ENCODE peak calls at places on chromosomes 3 and 15, in seven cellular contexts. One of them, this sample, is unnamed. For H3K4me1, H3K9me3 and H3K36me3, the result is how much of the 10 kb centered on the place peaks cover.

GRCh38 chr3:195908439-195909293 is at the start of gene TNK2:
- DNase-seq in Peyer's patch: peak
- DNase-seq in body of pancreas: peak
- DNase-seq in mucosa of descending colon: no peak
- DNase-seq in uterus: no peak
- DNase-seq in upper lobe of left lung: peak
- DNase-seq in fibroblast of lung: no peak
- DNase-seq in this sample: no peak

GRCh38 chr15:79283252-79284048 is 928 bp downstream of the ANKRD34C start:
- DNase-seq in Peyer's patch: no peak
- DNase-seq in body of pancreas: peak
- DNase-seq in mucosa of descending colon: peak
- DNase-seq in uterus: no peak
- DNase-seq in upper lobe of left lung: peak
- DNase-seq in fibroblast of lung: peak
- DNase-seq in this sample: peak

GRCh38 chr3:52004158-52004787 is 8.6 kb upstream of the RPL29 start:
- DNase-seq in Peyer's patch: no peak
- DNase-seq in body of pancreas: no peak
- DNase-seq in mucosa of descending colon: no peak
- DNase-seq in uterus: no peak
- DNase-seq in upper lobe of left lung: no peak
- DNase-seq in fibroblast of lung: peak
- DNase-seq in this sample: peak

GRCh38 chr3:183493296-183494045 is 62.0 kb downstream of the KLHL6 start:
- DNase-seq in Peyer's patch: peak
- DNase-seq in body of pancreas: no peak
- DNase-seq in mucosa of descending colon: no peak
- DNase-seq in uterus: no peak
- DNase-seq in upper lobe of left lung: no peak
- DNase-seq in fibroblast of lung: no peak
- DNase-seq in this sample: no peak

GRCh38 chr3:110623571-110623970 is 448.0 kb upstream of the NECTIN3 start:
- DNase-seq in Peyer's patch: no peak
- DNase-seq in body of pancreas: no peak
- DNase-seq in mucosa of descending colon: no peak
- DNase-seq in uterus: no peak
- DNase-seq in upper lobe of left lung: no peak
- DNase-seq in fibroblast of lung: no peak
- DNase-seq in this sample: no peak

GRCh38 chr3:187186801-187187421 is 10.4 kb upstream of the RTP1 start:
- DNase-seq in Peyer's patch: no peak
- DNase-seq in body of pancreas: no peak
- DNase-seq in mucosa of descending colon: no peak
- DNase-seq in uterus: peak
- DNase-seq in upper lobe of left lung: no peak
- DNase-seq in fibroblast of lung: peak
- DNase-seq in this sample: no peak

GRCh38 chr3:193743702-193744047 is 150.7 kb downstream of the OPA1 start:
- DNase-seq in Peyer's patch: no peak
- DNase-seq in body of pancreas: peak
- DNase-seq in mucosa of descending colon: peak
- DNase-seq in uterus: no peak
- DNase-seq in upper lobe of left lung: no peak
- DNase-seq in fibroblast of lung: peak
- DNase-seq in this sample: no peak

GRCh38 chr15:96352594-96353377 is 22.3 kb downstream of the NR2F2 start:
- DNase-seq in Peyer's patch: peak
- DNase-seq in body of pancreas: no peak
- DNase-seq in mucosa of descending colon: no peak
- DNase-seq in uterus: no peak
- DNase-seq in upper lobe of left lung: no peak
- DNase-seq in fibroblast of lung: peak
- DNase-seq in this sample: no peak

GRCh38 chr3:43649365-43649968 is 27.7 kb upstream of the ANO10 start:
- DNase-seq in Peyer's patch: no peak
- DNase-seq in body of pancreas: no peak
- DNase-seq in mucosa of descending colon: peak
- DNase-seq in uterus: no peak
- DNase-seq in upper lobe of left lung: no peak
- DNase-seq in fibroblast of lung: no peak
- DNase-seq in this sample: no peak

GRCh38 chr3:73727117-73727802 is 102.5 kb upstream of the PDZRN3 start:
- DNase-seq in Peyer's patch: peak
- DNase-seq in body of pancreas: peak
- DNase-seq in mucosa of descending colon: peak
- DNase-seq in uterus: peak
- DNase-seq in upper lobe of left lung: no peak
- DNase-seq in fibroblast of lung: peak
- DNase-seq in this sample: no peak

GRCh38 chr3:46187876-46188275 is 20.2 kb downstream of the CCR1 start:
- DNase-seq in Peyer's patch: no peak
- DNase-seq in body of pancreas: no peak
- DNase-seq in mucosa of descending colon: no peak
- DNase-seq in uterus: no peak
- DNase-seq in upper lobe of left lung: no peak
- DNase-seq in fibroblast of lung: peak
- DNase-seq in this sample: no peak

GRCh38 chr3:161104561-161105551 is at the start of gene B3GALNT1:
- DNase-seq in Peyer's patch: peak
- DNase-seq in body of pancreas: peak
- DNase-seq in mucosa of descending colon: peak
- DNase-seq in uterus: peak
- DNase-seq in upper lobe of left lung: peak
- DNase-seq in fibroblast of lung: peak
- DNase-seq in this sample: peak

GRCh38 chr3:25428950-25429349 is 887 bp downstream of the RARB start:
- DNase-seq in Peyer's patch: no peak
- DNase-seq in body of pancreas: no peak
- DNase-seq in mucosa of descending colon: no peak
- DNase-seq in uterus: no peak
- DNase-seq in upper lobe of left lung: no peak
- DNase-seq in fibroblast of lung: peak
- DNase-seq in this sample: no peak

GRCh38 chr15:40067921-40068624 is 29.1 kb upstream of the SRP14 start:
- DNase-seq in Peyer's patch: no peak
- DNase-seq in body of pancreas: no peak
- DNase-seq in mucosa of descending colon: no peak
- DNase-seq in uterus: no peak
- DNase-seq in upper lobe of left lung: no peak
- DNase-seq in fibroblast of lung: no peak
- DNase-seq in this sample: no peak

GRCh38 chr3:137768021-137768360 is 3.9 kb downstream of the SOX14 start:
- DNase-seq in Peyer's patch: no peak
- DNase-seq in body of pancreas: no peak
- DNase-seq in mucosa of descending colon: no peak
- DNase-seq in uterus: no peak
- DNase-seq in upper lobe of left lung: peak
- DNase-seq in fibroblast of lung: no peak
- DNase-seq in this sample: no peak

GRCh38 chr3:137765310-137766033 is 1.4 kb downstream of the SOX14 start:
- DNase-seq in Peyer's patch: no peak
- DNase-seq in body of pancreas: no peak
- DNase-seq in mucosa of descending colon: no peak
- DNase-seq in uterus: no peak
- DNase-seq in upper lobe of left lung: peak
- DNase-seq in fibroblast of lung: no peak
- DNase-seq in this sample: no peak

GRCh38 chr3:137768361-137769320 is 4.5 kb downstream of the SOX14 start:
- DNase-seq in Peyer's patch: no peak
- DNase-seq in body of pancreas: no peak
- DNase-seq in mucosa of descending colon: no peak
- DNase-seq in uterus: no peak
- DNase-seq in upper lobe of left lung: peak
- DNase-seq in fibroblast of lung: no peak
- DNase-seq in this sample: no peak

GRCh38 chr3:137766069-137766960 is 2.2 kb downstream of the SOX14 start:
- DNase-seq in Peyer's patch: no peak
- DNase-seq in body of pancreas: no peak
- DNase-seq in mucosa of descending colon: no peak
- DNase-seq in uterus: no peak
- DNase-seq in upper lobe of left lung: no peak
- DNase-seq in fibroblast of lung: no peak
- DNase-seq in this sample: no peak

DNA sequence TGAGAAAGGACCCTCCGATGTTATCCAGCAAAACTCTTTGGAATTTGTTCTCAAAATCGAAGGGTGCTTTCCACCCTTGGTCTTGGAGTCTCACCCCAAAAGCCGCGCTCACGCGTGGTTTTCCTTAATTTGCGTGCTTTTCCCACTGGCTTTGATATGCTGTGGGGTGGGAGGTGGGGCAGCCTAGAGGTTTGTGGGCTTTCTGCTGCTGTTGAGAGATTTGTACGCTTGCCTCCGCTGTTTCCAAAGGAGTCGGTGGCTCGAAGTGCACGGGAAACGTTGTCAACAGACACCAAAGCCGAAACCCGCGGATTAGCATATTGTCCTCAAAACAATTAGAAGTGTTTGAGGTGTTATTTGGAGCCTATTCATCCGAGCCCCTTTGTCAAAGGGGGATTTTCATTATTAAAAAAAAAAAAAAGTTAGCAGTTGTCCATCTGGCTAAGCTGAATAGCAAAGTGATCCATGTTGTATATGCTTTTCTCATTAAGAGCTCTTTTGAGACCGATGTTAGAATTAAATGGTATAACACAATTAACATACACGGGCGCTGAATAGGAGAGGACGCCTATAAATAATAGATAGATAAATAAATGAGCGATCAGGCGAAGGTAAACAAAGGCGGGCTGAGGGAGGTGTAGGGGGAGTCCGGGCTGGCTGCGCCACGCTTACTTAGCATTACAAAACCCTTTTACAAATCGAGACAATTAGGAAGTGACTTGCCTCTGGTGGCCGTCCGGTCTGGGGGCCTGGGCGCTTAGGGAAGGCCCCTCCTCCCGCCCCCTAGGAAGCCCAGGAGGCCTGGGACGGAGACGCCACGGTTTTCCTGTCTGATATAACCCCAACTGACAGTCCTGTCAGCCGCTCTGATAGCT is 3.3 kb downstream of the SOX14 start:
- DNase-seq in Peyer's patch: no peak
- DNase-seq in body of pancreas: no peak
- DNase-seq in mucosa of descending colon: no peak
- DNase-seq in uterus: no peak
- DNase-seq in upper lobe of left lung: no peak
- DNase-seq in fibroblast of lung: no peak
- DNase-seq in this sample: no peak
- H3K4me1 ChIP-seq in Peyer's patch: under half
- H3K4me1 ChIP-seq in body of pancreas: half or more
- H3K4me1 ChIP-seq in mucosa of descending colon: under half
- H3K4me1 ChIP-seq in uterus: under half
- H3K4me1 ChIP-seq in upper lobe of left lung: under half
- H3K4me1 ChIP-seq in fibroblast of lung: under half
- H3K4me1 ChIP-seq in this sample: under half

GRCh38 chr3:197248341-197248740 is 50.1 kb downstream of the DLG1 start:
- DNase-seq in Peyer's patch: no peak
- DNase-seq in body of pancreas: no peak
- DNase-seq in mucosa of descending colon: no peak
- DNase-seq in uterus: no peak
- DNase-seq in upper lobe of left lung: no peak
- DNase-seq in fibroblast of lung: no peak
- DNase-seq in this sample: no peak
- H3K9me3 ChIP-seq in Peyer's patch: under half
- H3K9me3 ChIP-seq in body of pancreas: under half
- H3K9me3 ChIP-seq in mucosa of descending colon: under half
- H3K9me3 ChIP-seq in uterus: under half
- H3K9me3 ChIP-seq in upper lobe of left lung: under half
- H3K9me3 ChIP-seq in fibroblast of lung: under half
- H3K9me3 ChIP-seq in this sample: under half

DNA sequence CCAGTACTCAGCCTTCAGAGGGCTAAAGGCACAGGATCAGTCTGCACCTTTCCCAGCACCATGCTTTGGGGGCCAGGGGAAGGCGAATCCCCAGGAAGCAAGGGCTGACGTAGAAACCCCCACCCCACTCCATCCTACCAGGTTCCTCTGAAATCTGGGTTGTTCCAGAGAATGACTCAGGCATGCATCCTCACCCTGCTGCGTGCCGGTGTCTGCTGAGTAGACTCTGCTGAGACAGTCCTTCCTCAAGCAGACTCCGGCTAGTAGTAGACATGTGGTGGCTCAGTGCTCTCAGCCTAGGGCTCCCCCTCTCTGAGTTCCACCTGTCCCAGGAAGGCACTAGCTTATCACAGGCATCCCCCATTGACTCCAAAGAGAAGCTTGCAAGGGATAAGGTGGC is 9.0 kb downstream of the TMEM43 start:
- DNase-seq in Peyer's patch: no peak
- DNase-seq in body of pancreas: no peak
- DNase-seq in mucosa of descending colon: no peak
- DNase-seq in uterus: no peak
- DNase-seq in upper lobe of left lung: no peak
- DNase-seq in fibroblast of lung: no peak
- DNase-seq in this sample: no peak
- H3K36me3 ChIP-seq in Peyer's patch: under half
- H3K36me3 ChIP-seq in body of pancreas: under half
- H3K36me3 ChIP-seq in mucosa of descending colon: under half
- H3K36me3 ChIP-seq in uterus: under half
- H3K36me3 ChIP-seq in upper lobe of left lung: half or more
- H3K36me3 ChIP-seq in fibroblast of lung: half or more
- H3K36me3 ChIP-seq in this sample: under half

GRCh38 chr3:171430530-171430929 is 29.7 kb downstream of the TNIK start:
- DNase-seq in Peyer's patch: no peak
- DNase-seq in body of pancreas: no peak
- DNase-seq in mucosa of descending colon: no peak
- DNase-seq in uterus: no peak
- DNase-seq in upper lobe of left lung: no peak
- DNase-seq in fibroblast of lung: no peak
- DNase-seq in this sample: no peak

GRCh38 chr3:171428892-171429291 is 31.3 kb downstream of the TNIK start:
- DNase-seq in Peyer's patch: no peak
- DNase-seq in body of pancreas: no peak
- DNase-seq in mucosa of descending colon: no peak
- DNase-seq in uterus: no peak
- DNase-seq in upper lobe of left lung: no peak
- DNase-seq in fibroblast of lung: no peak
- DNase-seq in this sample: no peak

GRCh38 chr3:171427771-171428320 is 32.4 kb downstream of the TNIK start:
- DNase-seq in Peyer's patch: no peak
- DNase-seq in body of pancreas: no peak
- DNase-seq in mucosa of descending colon: no peak
- DNase-seq in uterus: no peak
- DNase-seq in upper lobe of left lung: no peak
- DNase-seq in fibroblast of lung: no peak
- DNase-seq in this sample: no peak

GRCh38 chr3:171428321-171428787 is 31.9 kb downstream of the TNIK start:
- DNase-seq in Peyer's patch: no peak
- DNase-seq in body of pancreas: no peak
- DNase-seq in mucosa of descending colon: no peak
- DNase-seq in uterus: no peak
- DNase-seq in upper lobe of left lung: no peak
- DNase-seq in fibroblast of lung: no peak
- DNase-seq in this sample: no peak

DNA sequence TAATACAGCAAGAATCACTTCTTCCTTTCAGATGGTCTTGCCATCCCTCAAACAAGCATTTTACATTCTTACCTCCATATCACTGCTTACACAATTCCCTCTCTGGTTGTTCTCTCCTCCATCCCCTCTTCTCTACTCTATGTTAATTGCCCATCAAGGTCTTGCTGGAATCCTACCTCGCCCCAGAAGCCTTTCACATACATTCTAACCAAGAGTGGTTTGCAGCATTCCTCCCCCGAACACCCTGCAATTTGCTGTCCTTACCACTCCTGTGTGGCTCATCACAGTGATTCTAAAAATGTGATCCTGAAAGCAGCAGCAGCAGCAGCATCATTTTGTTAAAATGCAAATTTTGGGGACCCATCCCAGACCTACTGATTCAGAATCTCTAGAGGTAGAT is 30.6 kb downstream of the TNIK start:
- DNase-seq in Peyer's patch: no peak
- DNase-seq in body of pancreas: no peak
- DNase-seq in mucosa of descending colon: no peak
- DNase-seq in uterus: no peak
- DNase-seq in upper lobe of left lung: no peak
- DNase-seq in fibroblast of lung: no peak
- DNase-seq in this sample: no peak
- H3K4me1 ChIP-seq in Peyer's patch: under half
- H3K4me1 ChIP-seq in body of pancreas: under half
- H3K4me1 ChIP-seq in mucosa of descending colon: under half
- H3K4me1 ChIP-seq in uterus: under half
- H3K4me1 ChIP-seq in upper lobe of left lung: under half
- H3K4me1 ChIP-seq in fibroblast of lung: under half
- H3K4me1 ChIP-seq in this sample: under half

This sample was measured in testis.